ENCODE peak calls at places on chromosomes 3 and 15, in five cellular contexts. B is tibial artery, J is upper lobe of right lung, L is lung, D is pancreas. P is an unnamed sample.

GRCh38 chr15:68730491-68731317 is 90.0 kb downstream of the ANP32A start:
- DNase-seq in B (no peak), J (no peak), L (peak; percentile 37), D (no peak), P (no peak)

GRCh38 chr15:45099549-45100165 is 14.3 kb downstream of the DUOX2 start:
- DNase-seq in B (peak; percentile 51), J (peak; percentile 49), L (no peak), D (no peak), P (no peak)

GRCh38 chr3:177498037-177498857 is 301.0 kb upstream of the TBL1XR1 start:
- DNase-seq in B (no peak), J (no peak), L (peak; percentile 60), D (no peak), P (no peak)

GRCh38 chr3:99901200-99901926 is 83.7 kb downstream of the CMSS1 start:
- DNase-seq in B (no peak), J (no peak), L (no peak), D (no peak), P (no peak)

GRCh38 chr15:68795298-68795848 is 25.3 kb downstream of the ANP32A start:
- DNase-seq in B (peak; percentile 96), J (peak; percentile 93), L (peak; percentile 86), D (no peak), P (peak; percentile 97)

GRCh38 chr15:75532413-75533250 is 46.5 kb downstream of the PTPN9 start:
- DNase-seq in B (peak; percentile 89), J (no peak), L (peak; percentile 36), D (no peak), P (no peak)

GRCh38 chr3:42094128-42094527 is 3.0 kb downstream of the TRAK1 start:
- DNase-seq in B (no peak), J (no peak), L (no peak), D (no peak), P (no peak)

GRCh38 chr15:65791335-65792129 is 561 bp downstream of the DENND4A start:
- DNase-seq in B (peak; percentile 82), J (peak; percentile 81), L (peak; percentile 61), D (peak; percentile 84), P (peak; percentile 90)

GRCh38 chr15:70214941-70215635 is 117.4 kb upstream of the TLE3 start:
- DNase-seq in B (no peak), J (no peak), L (no peak), D (peak; percentile 35), P (no peak)

DNA sequence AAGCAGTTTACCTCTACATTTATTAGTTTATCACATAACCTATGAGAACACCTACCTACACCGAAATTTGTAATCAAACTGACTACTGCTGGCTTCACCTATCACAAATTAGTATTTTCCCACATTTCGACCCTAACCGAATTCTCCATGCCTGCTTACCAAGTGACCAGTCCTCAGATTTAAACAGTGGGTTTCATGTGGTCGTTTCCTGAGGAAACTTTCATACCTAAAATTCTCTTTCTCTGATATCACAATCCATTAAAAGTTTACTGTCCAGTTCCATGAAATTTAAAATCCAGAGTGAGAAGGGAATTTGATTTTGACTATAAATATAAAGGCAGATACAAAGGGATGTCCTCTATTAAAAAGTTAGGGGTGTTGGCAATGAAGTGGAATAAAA is 1.9 kb downstream of the PLOD2 start:
- DNase-seq in B (no peak), J (no peak), L (no peak), D (no peak), P (no peak)
- H3K27ac ChIP-seq in B (peak overlapping the region; percentile 97), J (peak overlapping the region; percentile 93), L (peak overlapping the region; percentile 86), D (peak overlapping the region; percentile 98), P (peak overlapping the region; percentile 26)

GRCh38 chr15:31352283-31352880 is 25.7 kb downstream of the KLF13 start:
- DNase-seq in B (no peak), J (no peak), L (no peak), D (peak; percentile 96), P (peak; percentile 74)
- H3K4me1 ChIP-seq in B (peaks cover 85% of the 10 kb centered on the region), J (peaks cover 99% of the 10 kb centered on the region), L (peaks cover 73% of the 10 kb centered on the region), D (peaks cover 44% of the 10 kb centered on the region), P (peaks cover 68% of the 10 kb centered on the region)

DNA sequence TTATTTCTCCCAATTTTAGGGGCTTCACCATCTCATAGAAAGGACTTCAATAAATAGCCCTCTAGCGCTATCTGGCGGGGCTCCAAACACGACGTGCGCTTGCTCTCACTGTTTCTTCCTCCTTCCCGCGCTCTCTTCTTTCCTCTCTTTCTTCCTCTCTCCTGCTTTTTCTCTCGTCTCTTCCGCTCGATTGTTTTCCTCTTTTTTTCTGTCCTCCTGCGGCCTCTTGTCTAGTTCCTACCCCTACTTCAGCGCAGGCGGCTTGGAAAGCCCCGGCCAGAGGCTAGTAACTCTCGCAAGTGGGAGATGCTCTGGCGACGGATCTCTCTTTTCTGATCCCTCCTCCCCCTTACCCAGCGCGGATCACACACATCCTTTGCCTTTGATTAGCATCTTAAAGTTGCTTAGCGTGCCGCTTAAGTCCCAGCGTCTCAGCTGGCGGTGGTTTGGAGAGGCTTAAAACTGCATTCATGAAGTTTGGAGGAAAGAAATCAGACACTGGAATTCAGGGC is 6.2 kb upstream of the MEIS2 start:
- DNase-seq in B (no peak), J (no peak), L (no peak), D (no peak), P (peak; percentile 82)
- TF ChIP-seq CTCF in B (no peak), J (peak; percentile 31), L (no peak), D (no peak), P (peak; percentile 28)

GRCh38 chr3:185750702-185751101 is 74.1 kb downstream of the IGF2BP2 start:
- DNase-seq in B (no peak), J (no peak), L (no peak), D (no peak), P (no peak)

GRCh38 chr3:185740133-185740532 is 84.7 kb downstream of the IGF2BP2 start:
- DNase-seq in B (no peak), J (no peak), L (no peak), D (no peak), P (no peak)

GRCh38 chr3:185750015-185750414 is 74.8 kb downstream of the IGF2BP2 start:
- DNase-seq in B (no peak), J (no peak), L (no peak), D (no peak), P (no peak)

GRCh38 chr3:185746470-185746869 is 78.4 kb downstream of the IGF2BP2 start:
- DNase-seq in B (no peak), J (no peak), L (no peak), D (no peak), P (no peak)

GRCh38 chr3:185744997-185745843 is 79.6 kb downstream of the IGF2BP2 start:
- DNase-seq in B (no peak), J (no peak), L (no peak), D (no peak), P (no peak)
- H3K27ac ChIP-seq in B (no peak overlapping the region), J (no peak overlapping the region), L (no peak overlapping the region), D (no peak overlapping the region), P (no peak overlapping the region)

DNA sequence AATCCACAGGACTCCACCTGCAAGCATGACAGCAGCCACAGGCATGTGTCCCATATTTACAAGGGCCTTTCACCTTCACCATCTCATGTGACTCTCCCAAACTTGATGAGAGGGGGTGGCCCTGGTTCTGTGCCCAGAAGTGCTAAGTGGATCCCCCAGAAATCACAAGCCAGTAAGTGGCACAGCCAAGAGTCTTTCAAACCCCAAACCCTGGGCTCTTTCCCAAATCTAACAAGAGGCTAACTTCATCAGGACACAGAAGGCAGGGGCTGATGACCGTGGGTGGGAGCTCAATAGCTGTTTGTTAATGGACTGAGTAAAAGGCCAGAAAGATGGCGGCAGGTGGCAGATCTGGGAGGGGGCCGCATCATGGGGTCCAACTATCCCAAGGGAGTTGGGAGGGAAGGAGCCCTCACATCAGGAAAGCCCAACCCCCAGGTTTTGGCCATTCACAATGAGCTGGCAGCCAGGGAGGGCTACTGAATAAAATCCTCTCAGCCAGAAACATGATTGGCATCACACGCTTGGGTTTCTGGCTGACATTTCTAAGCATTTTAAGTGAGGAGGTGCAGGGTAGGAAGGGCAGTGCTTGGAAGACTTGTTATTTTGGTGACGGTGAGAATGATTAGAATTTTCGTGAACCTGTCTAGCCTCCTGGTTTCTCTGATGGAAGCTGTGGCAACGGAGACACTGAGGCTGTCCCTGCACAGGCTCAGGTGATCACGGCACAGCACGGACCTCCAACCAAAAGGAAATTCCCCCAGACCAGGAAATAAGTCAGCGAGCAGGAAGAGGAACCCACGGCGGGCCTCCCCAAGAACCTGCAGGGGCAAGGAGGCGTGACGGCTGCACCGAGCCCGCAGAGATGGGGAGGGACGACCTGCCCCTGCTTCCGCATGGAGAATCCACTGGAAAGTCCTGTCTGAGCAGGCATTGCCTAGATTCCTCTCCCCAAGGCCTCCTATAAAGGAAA is 109.3 kb downstream of the OXNAD1 start:
- DNase-seq in B (no peak), J (no peak), L (peak; percentile 36), D (no peak), P (peak; percentile 77)
- H3K4me1 ChIP-seq in B (peaks cover 50% of the 10 kb centered on the region), J (peaks cover 51% of the 10 kb centered on the region), L (peaks cover 23% of the 10 kb centered on the region), D (no peaks in the 10 kb centered on the region), P (peaks cover 19% of the 10 kb centered on the region)

GRCh38 chr3:49428697-49429100 is 425 bp downstream of the NICN1 start:
- DNase-seq in B (no peak), J (no peak), L (no peak), D (no peak), P (no peak)
- TF ChIP-seq CTCF in B (no peak), J (no peak), L (no peak), D (no peak), P (no peak)

GRCh38 chr15:60744826-60745225 is 265.9 kb upstream of the ICE2 start:
- DNase-seq in B (no peak), J (no peak), L (no peak), D (no peak), P (no peak)
- H3K27ac ChIP-seq in B (peak overlapping the region; percentile 8), J (no peak overlapping the region), L (no peak overlapping the region), D (no peak overlapping the region), P (no peak overlapping the region)

DNA sequence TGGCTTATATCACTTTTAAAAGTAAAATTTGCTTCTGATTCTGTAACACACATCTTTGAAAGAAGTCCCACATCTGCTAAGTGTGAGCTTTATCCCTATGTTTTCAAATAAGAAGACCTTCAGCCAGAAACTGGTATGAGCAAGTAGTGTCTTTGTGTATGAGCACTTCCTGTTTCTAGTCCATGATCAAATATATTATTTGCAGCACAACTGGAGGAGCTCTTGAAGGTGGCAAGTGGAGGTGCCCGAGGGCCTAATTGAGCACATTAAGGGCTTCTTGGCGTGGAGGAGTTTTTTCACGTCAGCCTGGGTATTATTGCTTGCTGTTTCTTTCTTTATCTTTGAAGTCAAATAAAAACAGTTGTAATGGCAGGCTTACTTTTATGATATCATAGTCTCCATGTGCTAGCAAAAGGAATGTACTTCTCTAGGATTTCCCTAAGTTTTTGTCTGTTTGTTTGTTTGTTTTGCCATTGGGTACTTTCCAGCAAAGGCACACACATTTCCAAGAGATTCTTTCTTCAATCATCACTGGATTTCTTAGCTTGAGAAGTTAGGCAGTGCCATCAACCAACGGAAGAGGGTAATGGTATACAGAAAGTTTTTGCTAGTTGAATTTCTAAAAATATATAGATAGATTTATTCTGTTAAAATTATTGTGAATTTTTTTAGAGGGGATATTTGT is 68.1 kb downstream of the MEIS2 start:
- DNase-seq in B (no peak), J (peak; percentile 67), L (peak; percentile 64), D (no peak), P (no peak)
- H3K4me1 ChIP-seq in B (no peaks in the 10 kb centered on the region), J (peaks cover 9% of the 10 kb centered on the region), L (peaks cover 3% of the 10 kb centered on the region), D (no peaks in the 10 kb centered on the region), P (peaks cover 7% of the 10 kb centered on the region)

GRCh38 chr3:133040696-133041523 is 2.7 kb downstream of the TMEM108 start:
- DNase-seq in B (peak; percentile 69), J (peak; percentile 68), L (peak; percentile 79), D (peak; percentile 74), P (no peak)

GRCh38 chr3:133038731-133039398 is 674 bp downstream of the TMEM108 start:
- DNase-seq in B (no peak), J (peak; percentile 71), L (peak; percentile 41), D (peak; percentile 71), P (peak; percentile 75)

GRCh38 chr3:133042778-133043177 is 4.6 kb downstream of the TMEM108 start:
- DNase-seq in B (no peak), J (no peak), L (no peak), D (no peak), P (no peak)

GRCh38 chr3:133038089-133038730 is at the start of gene TMEM108:
- DNase-seq in B (peak; percentile 73), J (peak; percentile 93), L (peak; percentile 84), D (peak; percentile 91), P (peak; percentile 84)

GRCh38 chr3:133041524-133041829 is 3.3 kb downstream of the TMEM108 start:
- DNase-seq in B (no peak), J (no peak), L (no peak), D (no peak), P (no peak)
- TF ChIP-seq CTCF in B (no peak), J (no peak), L (no peak), D (no peak), P (no peak)

P was measured in kidney.